ENCODE peak calls at places on chromosomes 11 and 22, in five cellular contexts. F, N, I, P and O are unnamed samples.

GRCh38 chr11:89456681-89457080 is 34.5 kb downstream of the NOX4 start:
- DNase-seq in F (no peak), I (no peak), N (no peak), P (no peak), O (no peak)

GRCh38 chr22:41966607-41967240 is 2.5 kb upstream of the SEPTIN3 start:
- DNase-seq in I (peak; percentile 39), N (peak; percentile 88), P (peak; percentile 75), F (peak; percentile 53), O (peak; percentile 68)

GRCh38 chr22:22040472-22040871 is 57.9 kb upstream of the TOP3B start:
- DNase-seq in I (no peak), N (no peak), P (no peak), F (no peak), O (no peak)

GRCh38 chr22:30280495-30280894 is 8.8 kb downstream of the CASTOR1 start:
- DNase-seq in P (no peak), F (no peak), I (no peak), N (no peak), O (no peak)

GRCh38 chr11:56910046-56910753 is 78.5 kb upstream of the OR5AK2 start:
- DNase-seq in I (no peak), N (no peak), P (no peak), F (no peak), O (no peak)

GRCh38 chr22:27718186-27719032 is 83.1 kb downstream of the MN1 start:
- DNase-seq in I (peak; percentile 81), P (peak; percentile 68), N (peak; percentile 91), F (no peak), O (peak; percentile 56)

GRCh38 chr22:32801001-32801435 is 487 bp upstream of the TIMP3 start:
- DNase-seq in N (no peak), I (no peak), F (no peak), P (no peak), O (no peak)

GRCh38 chr11:62315416-62315815 is 16.5 kb upstream of the SCGB1D4 start:
- DNase-seq in F (no peak), P (no peak), N (no peak), I (no peak), O (no peak)

GRCh38 chr11:44943696-44944095 is 7.0 kb downstream of the TP53I11 start:
- DNase-seq in P (no peak), N (no peak), F (no peak), I (no peak), O (no peak)

GRCh38 chr11:77208535-77208934 is 80.5 kb downstream of the MYO7A start:
- DNase-seq in N (no peak), F (no peak), I (no peak), P (no peak), O (no peak)

GRCh38 chr11:134592391-134592990 is 180.4 kb upstream of the B3GAT1 start:
- DNase-seq in N (peak; percentile 3), F (no peak), P (no peak), I (no peak), O (no peak)

GRCh38 chr11:59289782-59290181 is 68.9 kb upstream of the OR5AN1 start:
- DNase-seq in I (no peak), P (no peak), F (no peak), N (no peak), O (no peak)

GRCh38 chr11:26901162-26901561 is 92.8 kb upstream of the FIBIN start:
- DNase-seq in N (peak; percentile 25), P (no peak), I (no peak), F (no peak), O (peak; percentile 10)

GRCh38 chr22:38700271-38700788 is 413 bp downstream of the JOSD1 start:
- DNase-seq in N (peak; percentile 78), F (no peak), I (no peak), P (no peak), O (no peak)

GRCh38 chr11:82757660-82758301 is 24.1 kb upstream of the FAM181B start:
- DNase-seq in P (no peak), I (no peak), F (no peak), N (no peak), O (no peak)

GRCh38 chr11:2746401-2747230 is 46.8 kb upstream of the KCNQ1OT1 start:
- DNase-seq in F (no peak), P (no peak), I (no peak), N (no peak), O (no peak)

GRCh38 chr11:45089251-45089650 is 57.2 kb upstream of the PRDM11 start:
- DNase-seq in P (peak; percentile 88), N (peak; percentile 99), F (no peak), I (no peak), O (no peak)

GRCh38 chr22:20268350-20269012 is 363 bp upstream of the RTN4R start:
- DNase-seq in N (peak; percentile 50), F (peak; percentile 49), I (no peak), P (peak; percentile 62), O (no peak)

GRCh38 chr11:13010737-13011342 is 1.7 kb downstream of the RASSF10 start:
- DNase-seq in F (no peak), P (no peak), N (peak; percentile 6), I (no peak), O (no peak)

GRCh38 chr11:65496304-65497140 is 2.3 kb upstream of the MALAT1 start:
- DNase-seq in N (peak; percentile 77), I (no peak), P (no peak), F (no peak), O (no peak)

GRCh38 chr11:65498727-65498976 is 193 bp upstream of the MALAT1 start:
- DNase-seq in F (no peak), P (no peak), N (no peak), I (no peak), O (no peak)

GRCh38 chr11:65498977-65499712 is at the start of gene MALAT1:
- DNase-seq in I (no peak), N (peak; percentile 98), F (peak; percentile 92), P (peak; percentile 93), O (no peak)

GRCh38 chr11:65498042-65498726 is 661 bp upstream of the MALAT1 start:
- DNase-seq in F (peak; percentile 69), P (peak; percentile 56), N (peak; percentile 84), I (no peak), O (no peak)

DNA sequence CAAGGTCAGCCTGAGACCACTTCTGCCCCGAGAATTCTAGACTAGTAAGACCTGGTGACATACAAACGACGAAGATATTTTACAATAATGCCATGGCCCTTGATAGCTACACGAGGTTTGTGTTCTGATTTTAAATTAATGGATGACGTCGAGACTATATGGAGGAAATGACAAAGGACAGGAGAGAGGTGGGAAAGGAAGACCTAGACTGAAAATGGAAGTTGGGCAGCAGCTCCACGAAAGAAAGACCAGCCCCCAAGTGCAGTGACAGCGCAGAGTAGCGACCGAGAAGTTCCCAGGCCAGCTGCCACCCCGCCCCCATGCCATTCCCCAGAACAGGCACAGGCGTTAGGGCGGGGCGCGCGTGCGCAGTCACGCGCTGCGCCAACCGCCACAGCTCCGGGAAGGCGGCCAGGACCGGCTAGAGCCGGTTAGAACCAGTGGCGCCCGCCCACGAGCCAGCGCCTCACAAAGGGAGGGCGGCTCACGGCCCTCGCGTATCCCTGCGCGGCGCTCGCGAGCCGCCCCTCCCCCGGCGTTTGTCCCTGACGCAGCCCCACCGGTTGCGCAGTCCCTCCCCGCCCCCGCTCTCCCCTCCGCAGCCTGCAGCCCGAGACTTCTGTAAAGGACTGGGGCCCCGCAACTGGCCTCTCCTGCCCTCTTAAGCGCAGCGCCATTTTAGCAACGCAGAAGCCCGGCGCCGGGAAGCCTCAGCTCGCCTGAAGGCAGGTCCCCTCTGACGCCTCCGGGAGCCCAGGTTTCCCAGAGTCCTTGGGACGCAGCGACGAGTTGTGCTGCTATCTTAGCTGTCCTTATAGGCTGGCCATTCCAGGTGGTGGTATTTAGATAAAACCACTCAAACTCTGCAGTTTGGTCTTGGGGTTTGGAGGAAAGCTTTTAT is 1.5 kb upstream of the MALAT1 start:
- DNase-seq in N (peak; percentile 100), P (peak; percentile 99), I (no peak), F (peak; percentile 100), O (no peak)
- TF ChIP-seq CTCF in N (peak; percentile 9), P (no peak), I (no peak), F (peak; percentile 8), O (no peak)

GRCh38 chr11:6656581-6656915 is 939 bp upstream of the DCHS1 start:
- DNase-seq in F (no peak), I (no peak), N (no peak), P (no peak), O (no peak)

GRCh38 chr11:6658647-6659046 is 3.0 kb upstream of the DCHS1 start:
- DNase-seq in P (no peak), I (no peak), F (no peak), N (no peak), O (no peak)

GRCh38 chr11:6657346-6657745 is 1.7 kb upstream of the DCHS1 start:
- DNase-seq in N (no peak), P (no peak), F (no peak), I (no peak), O (no peak)

GRCh38 chr11:6655790-6656580 is at the start of gene DCHS1:
- DNase-seq in P (no peak), F (no peak), N (peak; percentile 27), I (no peak), O (no peak)

GRCh38 chr11:6656936-6657335 is 1.3 kb upstream of the DCHS1 start:
- DNase-seq in I (no peak), P (no peak), F (no peak), N (no peak), O (no peak)
- H3K4me3 ChIP-seq in I (no peak overlapping the region), P (no peak overlapping the region), F (no peak overlapping the region), N (no peak overlapping the region), O (no peak overlapping the region)

DNA sequence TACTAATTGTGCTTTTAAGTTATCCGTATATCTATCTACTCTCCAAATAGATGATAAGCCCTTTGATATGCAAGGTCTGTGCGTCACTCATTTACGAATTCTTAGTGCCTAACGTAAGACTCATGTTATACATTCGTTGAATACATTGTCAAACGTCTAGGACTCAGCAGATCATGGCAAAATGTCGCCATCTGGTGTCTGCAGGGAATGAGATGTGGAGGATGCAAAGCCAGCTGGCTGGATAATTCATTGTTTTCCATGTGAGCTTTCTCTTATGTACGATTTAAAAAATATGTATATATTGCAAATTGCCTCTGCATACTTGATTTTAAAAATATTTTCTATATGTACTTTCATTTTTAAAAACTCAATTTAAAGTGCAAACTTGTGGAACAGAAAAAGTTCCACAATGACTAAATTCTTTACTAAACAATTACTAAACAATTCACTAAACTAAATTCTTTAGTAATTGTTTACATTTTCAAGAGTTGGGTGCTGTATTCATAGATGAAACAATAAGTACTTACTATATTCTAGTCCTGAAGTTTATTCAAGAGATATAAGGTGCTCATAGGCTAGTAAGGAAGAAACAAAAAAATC is 33.8 kb downstream of the ZNF202 start:
- DNase-seq in N (peak; percentile 78), P (peak; percentile 66), F (no peak), I (peak; percentile 16), O (peak; percentile 10)
- TF ChIP-seq CTCF in N (peak; percentile 81), P (peak; percentile 76), F (peak; percentile 66), I (peak; percentile 74), O (peak; percentile 90)

DNA sequence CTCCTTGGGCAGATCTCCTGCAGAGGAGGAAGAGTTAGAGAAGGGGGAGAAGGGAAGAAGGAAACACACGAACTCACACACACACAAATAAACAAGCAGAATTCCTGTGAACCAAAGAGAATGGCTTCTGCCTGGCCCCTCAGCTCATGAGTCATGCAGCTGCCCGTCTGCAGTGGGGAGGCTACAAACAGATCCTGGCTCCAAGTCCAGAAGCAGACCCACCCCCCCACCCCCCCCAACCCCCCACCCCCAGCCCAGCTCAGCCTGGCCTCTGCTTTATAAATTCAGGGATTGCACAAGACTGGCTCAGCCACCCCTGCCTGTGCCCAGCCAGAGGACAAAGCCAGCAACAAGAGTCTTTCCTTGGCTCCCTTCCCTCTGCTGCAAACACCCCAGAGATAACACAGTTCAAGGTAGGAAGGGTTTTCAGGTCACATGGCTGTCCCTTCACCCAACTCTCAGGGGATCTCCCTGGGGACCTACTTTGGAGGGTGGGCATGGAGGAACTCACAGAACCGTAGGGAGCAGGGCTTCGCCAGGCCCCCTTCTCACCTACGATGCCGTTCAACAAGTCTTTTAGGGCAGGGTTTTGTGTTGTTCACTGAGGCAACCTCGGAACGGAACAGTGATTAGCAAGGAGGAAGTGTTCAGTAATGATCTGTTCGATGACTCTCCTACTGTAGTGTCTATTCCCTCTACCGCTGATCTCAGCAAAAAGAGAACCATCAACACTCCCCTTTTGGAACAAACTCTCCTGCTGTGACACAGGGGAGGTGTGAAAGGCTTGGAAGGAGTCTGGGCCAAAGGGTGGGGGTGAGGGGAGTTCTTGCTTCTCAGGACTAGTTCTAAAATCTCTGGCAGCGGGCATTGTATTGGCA is 35.5 kb downstream of the RPL27A start:
- DNase-seq in P (peak; percentile 73), N (peak; percentile 93), F (peak; percentile 14), I (peak; percentile 64), O (no peak)
- H3K4me3 ChIP-seq in P (no peak overlapping the region), N (no peak overlapping the region), F (no peak overlapping the region), I (no peak overlapping the region), O (peak overlapping the region; percentile 24)